ENCODE peak calls at places on chromosomes 16 and 17, in five cellular contexts. U, C, B, O and X are unnamed samples.

GRCh38 chr17:234163-235047 is 53.0 kb upstream of the DOC2B start:
- DNase-seq in U (peak), C (no peak), B (no peak), O (no peak), X (no peak)

GRCh38 chr17:8079291-8080207 is 8.0 kb downstream of the ALOX12B start:
- DNase-seq in U (peak), C (peak), B (no peak), O (peak), X (peak)

GRCh38 chr17:27390540-27390939 is 65.7 kb upstream of the KSR1 start:
- DNase-seq in U (no peak), C (no peak), B (no peak), O (no peak), X (no peak)

GRCh38 chr17:65696739-65697394 is 135.4 kb upstream of the AXIN2 start:
- DNase-seq in U (no peak), C (no peak), B (no peak), O (no peak), X (peak)

GRCh38 chr17:66183529-66183928 is 8.4 kb downstream of the CEP112 start:
- DNase-seq in U (no peak), C (no peak), B (no peak), O (no peak), X (no peak)

GRCh38 chr16:8880839-8881510 is 1.2 kb upstream of the LITAFD start:
- DNase-seq in U (no peak), C (no peak), B (no peak), O (no peak), X (no peak)

GRCh38 chr17:9217151-9218067 is 196.1 kb downstream of the NTN1 start:
- DNase-seq in U (no peak), C (no peak), B (no peak), O (peak), X (no peak)

GRCh38 chr17:35048685-35049379 is 14.7 kb downstream of the RFFL start:
- DNase-seq in U (no peak), C (no peak), B (no peak), O (no peak), X (no peak)

GRCh38 chr16:15765880-15766279 is 90.9 kb downstream of the MYH11 start:
- DNase-seq in U (peak), C (peak), B (peak), O (peak), X (no peak)

GRCh38 chr17:66508896-66509843 is 206.8 kb downstream of the PRKCA start:
- DNase-seq in U (no peak), C (no peak), B (no peak), O (no peak), X (no peak)

DNA sequence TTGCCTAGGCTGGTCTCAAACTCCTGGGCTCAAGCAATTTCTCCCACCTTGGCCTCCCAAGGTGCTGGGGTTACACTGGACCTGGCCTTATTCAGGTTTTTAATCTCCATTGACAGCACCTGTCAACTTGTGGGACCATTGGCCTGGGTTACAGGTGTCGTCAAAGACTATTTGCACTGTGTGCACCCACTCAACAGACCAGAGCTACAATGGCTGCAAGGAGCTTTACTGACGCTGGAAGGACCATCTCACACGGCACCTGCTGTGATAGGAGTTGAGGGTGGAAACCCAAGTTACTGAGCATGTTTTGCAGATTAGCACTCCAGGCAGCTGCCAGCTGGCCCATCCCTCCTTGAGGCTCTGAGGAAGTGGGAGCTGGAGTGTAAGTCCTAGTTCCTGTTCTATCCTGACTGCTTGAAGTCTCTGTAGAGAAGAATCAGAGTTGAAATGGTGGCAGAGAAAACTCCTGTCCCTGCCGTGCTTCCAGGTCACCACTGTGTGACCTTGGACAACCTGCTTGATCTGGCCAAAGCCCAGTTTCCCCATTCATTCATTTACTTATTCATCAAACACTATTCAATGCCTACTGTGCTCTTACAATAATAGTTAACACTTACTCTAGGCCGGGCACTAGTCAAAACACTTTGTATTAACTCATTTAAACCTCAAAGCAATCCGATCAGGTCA is 42.4 kb upstream of the LONP2 start:
- DNase-seq in U (no peak), C (no peak), B (no peak), O (no peak), X (no peak)
- TF ChIP-seq SUZ12 in U (no peak), C (no peak), B (no peak), O (no peak), X (no peak)

GRCh38 chr16:67265834-67266233 is 13.5 kb upstream of the PLEKHG4 start:
- DNase-seq in U (no peak), C (no peak), B (no peak), O (no peak), X (no peak)

GRCh38 chr16:67271446-67271845 is 7.9 kb upstream of the PLEKHG4 start:
- DNase-seq in U (no peak), C (no peak), B (no peak), O (no peak), X (no peak)

GRCh38 chr16:67270931-67271338 is 8.4 kb upstream of the PLEKHG4 start:
- DNase-seq in U (no peak), C (no peak), B (no peak), O (no peak), X (no peak)

GRCh38 chr16:67269766-67270165 is 9.6 kb upstream of the PLEKHG4 start:
- DNase-seq in U (no peak), C (no peak), B (no peak), O (no peak), X (no peak)

DNA sequence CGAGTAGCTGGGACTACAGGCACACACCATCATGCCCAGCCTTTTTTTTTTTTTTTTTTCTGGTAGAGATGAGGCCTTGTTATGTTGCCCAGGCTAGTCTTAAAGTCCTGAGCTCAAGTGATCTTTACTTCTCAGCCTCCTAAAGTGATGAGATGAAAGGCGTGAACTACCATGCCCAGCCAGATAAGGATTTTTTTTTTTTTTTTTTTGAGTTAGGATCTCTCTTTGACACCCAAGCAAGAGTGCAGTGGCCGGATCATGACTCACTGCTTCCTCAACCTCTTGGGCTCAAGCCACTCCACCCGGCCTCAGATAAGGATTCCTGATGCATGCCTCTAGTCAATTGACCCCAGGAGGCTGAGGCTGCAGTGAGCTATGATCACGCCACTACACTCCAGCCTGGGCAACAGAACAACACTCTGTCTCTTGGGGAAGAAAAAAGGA is 11.2 kb upstream of the PLEKHG4 start:
- DNase-seq in U (no peak), C (no peak), B (no peak), O (peak), X (no peak)
- TF ChIP-seq SUZ12 in U (no peak), C (no peak), B (no peak), O (no peak), X (no peak)

DNA sequence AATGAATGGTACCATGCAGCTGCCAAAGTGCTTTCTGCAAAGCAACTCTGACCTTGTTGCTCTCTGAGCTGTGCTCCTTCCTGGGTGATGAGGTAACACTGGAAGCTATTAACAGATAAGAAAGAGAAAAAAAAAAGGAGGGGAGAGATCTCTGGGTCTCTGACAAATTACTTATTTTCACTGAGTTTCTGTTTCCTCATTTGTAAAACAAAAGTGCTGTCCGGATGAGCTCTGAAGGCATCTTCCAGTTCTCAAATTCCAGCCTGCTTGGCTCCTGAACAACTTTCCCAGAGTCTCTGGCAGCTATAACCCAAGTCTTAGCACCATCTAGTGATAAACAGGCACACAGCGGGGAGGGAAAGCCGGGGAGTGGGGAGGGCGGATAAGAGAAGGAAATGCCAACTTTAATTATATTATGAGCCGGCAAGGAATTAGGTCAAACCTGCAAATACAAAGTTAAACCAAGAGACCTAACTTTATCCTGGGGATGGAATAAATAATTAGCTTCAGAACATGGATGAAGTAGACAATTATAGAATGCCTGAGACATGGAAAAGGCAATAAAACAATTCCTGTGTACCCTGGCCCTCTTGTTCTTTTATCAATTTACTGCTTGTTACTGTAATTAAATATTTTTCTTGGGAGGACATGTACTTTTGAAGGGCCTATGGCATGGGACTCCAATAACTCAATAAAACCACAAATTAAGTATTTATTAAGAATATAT is 61.3 kb upstream of the KIFC3 start:
- DNase-seq in U (no peak), C (peak), B (no peak), O (peak), X (peak)
- TF ChIP-seq SUZ12 in U (no peak), C (no peak), B (no peak), O (no peak), X (no peak)

DNA sequence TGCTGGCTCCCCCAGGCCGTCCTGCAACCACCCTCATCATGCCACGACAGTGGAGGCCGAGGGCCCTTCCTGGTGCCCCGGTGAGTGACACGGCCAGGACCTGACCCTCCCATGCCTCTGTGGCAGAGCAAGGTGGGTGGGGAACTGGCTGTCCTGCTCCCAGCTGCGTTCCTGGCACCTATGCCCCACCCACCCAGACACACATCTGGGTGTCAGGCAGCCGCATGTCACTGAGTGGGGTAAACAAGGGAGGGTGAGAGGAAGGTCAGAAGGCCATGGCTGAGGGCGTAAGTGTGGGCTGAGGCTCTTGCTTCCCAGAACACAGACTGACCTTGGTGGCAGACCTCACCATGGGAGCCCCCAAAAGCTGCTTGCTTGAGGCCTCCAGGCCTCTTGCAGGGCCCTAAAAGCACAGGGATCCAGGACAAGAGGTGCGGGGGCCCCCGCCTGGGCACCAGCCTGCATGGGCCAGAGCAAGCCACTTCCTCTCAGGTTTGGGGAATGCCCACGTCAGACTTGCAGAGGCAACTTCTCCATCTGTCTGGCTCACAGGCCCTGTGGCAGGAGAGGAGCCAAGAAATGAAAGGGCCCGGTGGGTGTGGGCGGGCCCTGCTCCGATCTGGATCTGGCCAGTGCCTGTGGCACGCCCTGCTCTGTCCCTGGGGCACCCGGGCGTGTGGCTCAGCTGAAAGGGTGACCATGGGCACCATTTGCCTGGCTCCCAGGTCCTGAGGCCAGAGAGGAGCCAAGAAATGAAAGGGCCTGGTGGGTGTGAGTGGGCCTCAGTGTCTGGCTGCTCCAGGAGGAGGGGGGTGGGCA is 3.9 kb upstream of the CCDC57 start:
- DNase-seq in U (no peak), C (no peak), B (peak), O (peak), X (no peak)
- TF ChIP-seq SUZ12 in U (no peak), C (no peak), B (no peak), O (no peak), X (no peak)

GRCh38 chr16:81366316-81366932 is 51.7 kb downstream of the GAN start:
- DNase-seq in U (no peak), C (peak), B (peak), O (peak), X (peak)
- TF ChIP-seq SUZ12 in U (no peak), C (no peak), B (no peak), O (no peak), X (no peak)

GRCh38 chr17:10612957-10613744 is 44.0 kb downstream of the MYH3 start:
- DNase-seq in U (no peak), C (no peak), B (no peak), O (no peak), X (no peak)

GRCh38 chr17:10613775-10614513 is 43.2 kb downstream of the MYH3 start:
- DNase-seq in U (no peak), C (no peak), B (no peak), O (no peak), X (no peak)

GRCh38 chr17:10616502-10617119 is 40.5 kb downstream of the MYH3 start:
- DNase-seq in U (peak), C (peak), B (no peak), O (peak), X (peak)

GRCh38 chr17:10617120-10617505 is 40.0 kb downstream of the MYH3 start:
- DNase-seq in U (no peak), C (no peak), B (no peak), O (no peak), X (no peak)

DNA sequence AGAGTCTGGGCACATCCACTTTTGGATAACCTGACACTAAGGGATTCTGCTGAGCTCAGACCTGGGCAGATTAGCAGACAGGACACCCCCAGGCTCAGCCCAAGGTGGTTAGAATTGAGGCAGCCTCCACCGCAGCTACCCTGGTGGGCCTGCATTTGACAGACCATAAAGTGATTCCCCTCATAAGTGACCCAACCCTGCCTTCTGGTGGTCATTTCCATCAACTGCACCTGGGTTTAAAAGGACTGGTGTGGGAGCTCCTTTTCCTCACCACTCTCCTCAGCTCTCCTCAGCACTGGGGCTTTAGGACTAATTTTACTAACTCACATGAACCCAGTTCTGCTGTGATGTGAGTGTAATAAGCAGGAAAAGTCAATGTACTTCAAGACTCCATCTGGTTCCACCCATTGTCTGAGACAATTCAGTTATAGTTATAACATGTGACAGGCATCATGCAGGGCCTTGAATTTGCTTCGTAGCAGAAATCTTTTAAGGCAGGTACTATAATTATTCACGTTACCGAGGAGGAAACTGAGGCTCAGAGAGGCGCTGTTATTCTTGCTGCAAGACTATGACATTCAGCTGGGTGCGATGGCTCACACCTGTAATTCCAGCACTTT is 42.5 kb downstream of the MYH3 start:
- DNase-seq in U (peak), C (peak), B (no peak), O (peak), X (peak)
- TF ChIP-seq SUZ12 in U (no peak), C (no peak), B (no peak), O (no peak), X (no peak)